ENCODE peak calls at places on chromosomes 3 and 15, in six cellular contexts. Z, R, M, Q, F and E are unnamed samples.

GRCh38 chr15:70269991-70270751 is 172.5 kb upstream of the TLE3 start:
- DNase-seq in R (peak; percentile 72), Q (peak; percentile 74), Z (no peak), F (no peak), M (no peak), E (no peak)

GRCh38 chr3:153176197-153176596 is 14.2 kb downstream of the RAP2B start:
- DNase-seq in R (no peak), F (no peak), M (no peak), Q (no peak), Z (no peak), E (no peak)

GRCh38 chr3:60703956-60704736 is 547.1 kb downstream of the FHIT start:
- DNase-seq in Z (peak; percentile 66), R (no peak), F (no peak), Q (no peak), M (no peak), E (no peak)

GRCh38 chr3:71652786-71653419 is 69.4 kb upstream of the FOXP1 start:
- DNase-seq in F (peak; percentile 51), Q (peak; percentile 23), M (peak; percentile 72), Z (peak; percentile 72), R (peak; percentile 79), E (no peak)

GRCh38 chr3:10743366-10744097 is 72.5 kb upstream of the SLC6A11 start:
- DNase-seq in M (no peak), Q (no peak), F (no peak), Z (no peak), R (no peak), E (no peak)

GRCh38 chr3:32432711-32433530 is 41.3 kb downstream of the CMTM7 start:
- DNase-seq in Q (no peak), Z (peak; percentile 47), R (peak; percentile 67), F (no peak), M (no peak), E (no peak)

GRCh38 chr3:32551087-32551486 is 19.6 kb downstream of the DYNC1LI1 start:
- DNase-seq in R (no peak), Z (no peak), M (no peak), Q (no peak), F (no peak), E (no peak)

GRCh38 chr3:180913582-180914404 is 1.3 kb downstream of the FXR1 start:
- DNase-seq in Z (peak; percentile 58), R (peak; percentile 25), F (no peak), M (no peak), Q (no peak), E (no peak)

GRCh38 chr3:143329567-143330164 is 210.1 kb downstream of the CHST2 start:
- DNase-seq in Z (no peak), M (no peak), R (peak; percentile 46), F (no peak), Q (peak; percentile 12), E (no peak)

GRCh38 chr3:167969554-167969953 is 126.2 kb downstream of the GOLIM4 start:
- DNase-seq in R (no peak), Q (no peak), Z (no peak), F (no peak), M (no peak), E (no peak)

DNA sequence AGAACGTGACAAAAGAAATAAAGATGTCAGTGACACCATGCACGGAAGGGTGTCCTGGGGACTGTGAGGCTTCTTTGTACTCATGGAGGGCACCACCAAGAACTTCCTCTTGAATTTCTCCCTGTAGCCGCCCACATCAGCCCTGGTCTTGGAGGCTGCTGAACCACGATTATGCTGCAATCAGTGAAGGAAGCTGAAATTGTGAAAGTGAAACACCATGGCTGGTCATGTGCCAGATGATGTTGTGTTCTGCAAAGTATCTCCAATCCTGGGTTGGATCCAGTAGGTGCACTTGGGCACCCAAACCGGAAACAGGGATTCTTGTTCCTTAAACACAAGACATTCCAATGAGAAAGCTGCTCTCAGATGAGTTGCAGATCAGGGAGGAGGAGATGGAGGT is 104.4 kb upstream of the GOLGA6L6 start:
- DNase-seq in R (peak; percentile 6), Z (no peak), Q (peak; percentile 32), M (no peak), F (peak; percentile 90), E (no peak)
- H3K9me3 ChIP-seq in R (peaks cover 30% of the 10 kb centered on the region), Z (peaks cover 23% of the 10 kb centered on the region), Q (no peaks in the 10 kb centered on the region), M (no peaks in the 10 kb centered on the region), F (no peaks in the 10 kb centered on the region), E (no peaks in the 10 kb centered on the region)

GRCh38 chr3:47355010-47355409 is 25.8 kb upstream of the PTPN23 start:
- DNase-seq in Z (no peak), F (no peak), Q (no peak), R (no peak), M (no peak), E (no peak)

GRCh38 chr3:47362704-47363103 is 18.1 kb upstream of the PTPN23 start:
- DNase-seq in R (no peak), Z (no peak), M (no peak), F (no peak), Q (peak; percentile 24), E (no peak)

GRCh38 chr3:47356201-47356600 is 24.6 kb upstream of the PTPN23 start:
- DNase-seq in R (no peak), Z (no peak), F (no peak), M (no peak), Q (no peak), E (no peak)

DNA sequence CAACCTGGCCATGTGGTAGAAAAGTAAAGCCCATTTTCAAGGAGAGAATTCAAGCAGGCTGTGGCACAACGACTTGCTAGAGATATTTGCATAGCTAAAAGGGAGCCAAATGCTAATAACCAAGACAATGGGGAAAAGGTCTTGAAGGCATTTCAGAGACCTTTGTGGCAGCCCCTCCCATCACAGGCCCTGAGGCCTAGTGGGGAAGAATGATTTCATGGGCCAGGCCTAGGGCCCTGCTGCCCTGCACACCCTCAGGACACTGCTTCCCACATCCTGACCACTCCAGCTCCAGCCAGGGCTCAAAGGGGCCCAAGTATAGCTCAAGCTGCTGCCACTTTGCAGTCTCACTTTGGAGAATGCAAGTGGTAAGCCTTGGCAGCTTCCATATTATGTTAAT is 21.5 kb upstream of the PTPN23 start:
- DNase-seq in F (no peak), Z (no peak), R (no peak), Q (no peak), M (no peak), E (no peak)
- H3K9me3 ChIP-seq in F (peaks cover 22% of the 10 kb centered on the region), Z (peaks cover 22% of the 10 kb centered on the region), R (no peaks in the 10 kb centered on the region), Q (no peaks in the 10 kb centered on the region), M (no peaks in the 10 kb centered on the region), E (peaks cover 10% of the 10 kb centered on the region)

GRCh38 chr15:98009967-98010366 is 49.5 kb downstream of the ARRDC4 start:
- DNase-seq in M (no peak), R (no peak), Z (no peak), Q (no peak), F (no peak), E (no peak)
- H3K9me3 ChIP-seq in M (no peaks in the 10 kb centered on the region), R (no peaks in the 10 kb centered on the region), Z (peaks cover 2% of the 10 kb centered on the region), Q (no peaks in the 10 kb centered on the region), F (no peaks in the 10 kb centered on the region), E (no peaks in the 10 kb centered on the region)

DNA sequence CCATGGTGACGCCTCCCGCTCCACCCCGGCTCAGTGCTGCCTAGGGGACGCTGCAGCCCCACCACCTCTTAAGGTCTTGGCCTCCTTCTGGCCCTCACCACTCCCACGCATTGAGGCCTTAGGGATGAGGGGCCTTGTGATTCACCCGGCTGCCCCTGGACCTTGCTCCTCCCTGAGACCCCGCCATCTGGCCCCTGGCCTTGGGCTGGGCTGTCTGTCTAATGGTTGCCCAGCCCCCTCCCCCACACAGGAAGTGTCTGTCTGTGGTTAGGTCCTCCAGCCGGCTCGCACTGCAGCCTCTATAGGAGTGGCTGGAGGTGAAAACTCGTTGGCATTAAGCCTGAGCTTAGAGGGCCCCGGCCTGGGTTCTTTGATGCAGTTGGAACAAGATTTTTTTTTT is 21.5 kb upstream of the MTHFS start:
- DNase-seq in Z (no peak), F (peak; percentile 45), R (no peak), M (no peak), Q (no peak), E (no peak)
- H3K9me3 ChIP-seq in Z (peaks cover 45% of the 10 kb centered on the region), F (peaks cover 79% of the 10 kb centered on the region), R (no peaks in the 10 kb centered on the region), M (no peaks in the 10 kb centered on the region), Q (no peaks in the 10 kb centered on the region), E (peaks cover 18% of the 10 kb centered on the region)